ENCODE peak calls at places on chromosomes 6 and 20, in five cellular contexts. One of them, this sample, is unnamed.

GRCh38 chr20:62825288-62825993 is 8.6 kb downstream of the COL9A3 start:
- DNase-seq in iris pigment epithelial cell: no peak
- DNase-seq in mucosa of gallbladder: no peak
- DNase-seq in GM23248: no peak
- DNase-seq in mesendoderm: no peak
- DNase-seq in this sample: no peak

GRCh38 chr6:109024784-109025183 is 69.9 kb downstream of the SESN1 start:
- DNase-seq in iris pigment epithelial cell: peak
- DNase-seq in mesendoderm: peak
- DNase-seq in GM23248: no peak
- DNase-seq in mucosa of gallbladder: no peak
- DNase-seq in this sample: no peak

GRCh38 chr6:73121421-73121993 is 103.8 kb downstream of the KHDC1L start:
- DNase-seq in mucosa of gallbladder: no peak
- DNase-seq in GM23248: peak
- DNase-seq in iris pigment epithelial cell: peak
- DNase-seq in mesendoderm: peak
- DNase-seq in this sample: peak

GRCh38 chr6:134363323-134364039 is 45.6 kb upstream of the SGK1 start:
- DNase-seq in mesendoderm: peak
- DNase-seq in mucosa of gallbladder: no peak
- DNase-seq in GM23248: peak
- DNase-seq in iris pigment epithelial cell: peak
- DNase-seq in this sample: peak

GRCh38 chr6:56510984-56511531 is 131.6 kb downstream of the DST start:
- DNase-seq in mucosa of gallbladder: no peak
- DNase-seq in mesendoderm: peak
- DNase-seq in GM23248: no peak
- DNase-seq in iris pigment epithelial cell: no peak
- DNase-seq in this sample: no peak

GRCh38 chr20:14732996-14733395 is 395.6 kb upstream of the FLRT3 start:
- DNase-seq in mesendoderm: no peak
- DNase-seq in GM23248: no peak
- DNase-seq in mucosa of gallbladder: no peak
- DNase-seq in iris pigment epithelial cell: no peak
- DNase-seq in this sample: no peak

GRCh38 chr6:136609878-136610706 is 59.9 kb upstream of the MAP7 start:
- DNase-seq in mucosa of gallbladder: peak
- DNase-seq in GM23248: peak
- DNase-seq in iris pigment epithelial cell: peak
- DNase-seq in mesendoderm: peak
- DNase-seq in this sample: peak

GRCh38 chr20:17889226-17889625 is 79.4 kb downstream of the SNX5 start:
- DNase-seq in iris pigment epithelial cell: no peak
- DNase-seq in mucosa of gallbladder: no peak
- DNase-seq in mesendoderm: no peak
- DNase-seq in GM23248: peak
- DNase-seq in this sample: peak

GRCh38 chr6:5338177-5338960 is 77.1 kb downstream of the FARS2 start:
- DNase-seq in mucosa of gallbladder: no peak
- DNase-seq in GM23248: no peak
- DNase-seq in mesendoderm: no peak
- DNase-seq in iris pigment epithelial cell: no peak
- DNase-seq in this sample: no peak

GRCh38 chr6:116530436-116530835 is 15.0 kb downstream of the TRAPPC3L start:
- DNase-seq in mesendoderm: no peak
- DNase-seq in mucosa of gallbladder: no peak
- DNase-seq in GM23248: no peak
- DNase-seq in iris pigment epithelial cell: peak
- DNase-seq in this sample: peak

GRCh38 chr6:134007077-134007476 is 45.3 kb downstream of the SLC2A12 start:
- DNase-seq in GM23248: no peak
- DNase-seq in mucosa of gallbladder: peak
- DNase-seq in mesendoderm: no peak
- DNase-seq in iris pigment epithelial cell: no peak
- DNase-seq in this sample: no peak

GRCh38 chr6:56727097-56727845 is 84.6 kb upstream of the DST start:
- DNase-seq in iris pigment epithelial cell: peak
- DNase-seq in mucosa of gallbladder: no peak
- DNase-seq in mesendoderm: peak
- DNase-seq in GM23248: peak
- DNase-seq in this sample: peak

GRCh38 chr6:854405-855073 is 161.6 kb upstream of the EXOC2 start:
- DNase-seq in iris pigment epithelial cell: peak
- DNase-seq in GM23248: no peak
- DNase-seq in mesendoderm: no peak
- DNase-seq in mucosa of gallbladder: no peak
- DNase-seq in this sample: peak

GRCh38 chr6:84052883-84053241 is 19.3 kb downstream of the MRAP2 start:
- DNase-seq in GM23248: no peak
- DNase-seq in mucosa of gallbladder: no peak
- DNase-seq in iris pigment epithelial cell: no peak
- DNase-seq in mesendoderm: peak
- DNase-seq in this sample: no peak

GRCh38 chr20:62051901-62052255 is 13.8 kb downstream of the TAF4 start:
- DNase-seq in mucosa of gallbladder: no peak
- DNase-seq in mesendoderm: no peak
- DNase-seq in iris pigment epithelial cell: no peak
- DNase-seq in GM23248: no peak
- DNase-seq in this sample: no peak

GRCh38 chr6:36495086-36495485 is 52.2 kb downstream of the STK38 start:
- DNase-seq in GM23248: no peak
- DNase-seq in mucosa of gallbladder: no peak
- DNase-seq in mesendoderm: no peak
- DNase-seq in iris pigment epithelial cell: no peak
- DNase-seq in this sample: no peak

GRCh38 chr6:159633196-159633595 is 59.8 kb downstream of the SOD2 start:
- DNase-seq in GM23248: peak
- DNase-seq in iris pigment epithelial cell: peak
- DNase-seq in mesendoderm: peak
- DNase-seq in mucosa of gallbladder: no peak
- DNase-seq in this sample: peak

GRCh38 chr6:3745566-3746118 is 5.9 kb downstream of the PXDC1 start:
- DNase-seq in mucosa of gallbladder: no peak
- DNase-seq in GM23248: no peak
- DNase-seq in mesendoderm: no peak
- DNase-seq in iris pigment epithelial cell: no peak
- DNase-seq in this sample: no peak

GRCh38 chr6:100453701-100454521 is 10.8 kb downstream of the SIM1 start:
- DNase-seq in iris pigment epithelial cell: no peak
- DNase-seq in GM23248: no peak
- DNase-seq in mesendoderm: peak
- DNase-seq in mucosa of gallbladder: no peak
- DNase-seq in this sample: peak

GRCh38 chr6:28589234-28589951 is 63.7 kb downstream of the GPX5 start:
- DNase-seq in GM23248: peak
- DNase-seq in iris pigment epithelial cell: peak
- DNase-seq in mesendoderm: peak
- DNase-seq in mucosa of gallbladder: no peak
- DNase-seq in this sample: peak

GRCh38 chr20:21574443-21574842 is 60.6 kb upstream of the NKX2-2 start:
- DNase-seq in iris pigment epithelial cell: no peak
- DNase-seq in mesendoderm: no peak
- DNase-seq in GM23248: no peak
- DNase-seq in mucosa of gallbladder: no peak
- DNase-seq in this sample: no peak

GRCh38 chr6:43089467-43089866 is 13.4 kb downstream of the PTK7 start:
- DNase-seq in mucosa of gallbladder: no peak
- DNase-seq in iris pigment epithelial cell: no peak
- DNase-seq in mesendoderm: peak
- DNase-seq in GM23248: no peak
- DNase-seq in this sample: no peak

GRCh38 chr6:89985744-89986493 is 91.7 kb downstream of the GJA10 start:
- DNase-seq in GM23248: peak
- DNase-seq in iris pigment epithelial cell: peak
- DNase-seq in mucosa of gallbladder: no peak
- DNase-seq in mesendoderm: no peak
- DNase-seq in this sample: peak

GRCh38 chr6:85482206-85483040 is 32.5 kb downstream of the NT5E start:
- DNase-seq in GM23248: peak
- DNase-seq in mesendoderm: no peak
- DNase-seq in mucosa of gallbladder: no peak
- DNase-seq in iris pigment epithelial cell: no peak
- DNase-seq in this sample: peak

GRCh38 chr6:169162968-169163903 is 90.4 kb downstream of the THBS2 start:
- DNase-seq in mesendoderm: no peak
- DNase-seq in GM23248: peak
- DNase-seq in iris pigment epithelial cell: peak
- DNase-seq in mucosa of gallbladder: peak
- DNase-seq in this sample: peak

GRCh38 chr6:1607236-1607556 is 2.5 kb upstream of the FOXC1 start:
- DNase-seq in mesendoderm: no peak
- DNase-seq in GM23248: no peak
- DNase-seq in mucosa of gallbladder: no peak
- DNase-seq in iris pigment epithelial cell: peak
- DNase-seq in this sample: no peak

GRCh38 chr6:3308106-3308505 is 49.4 kb downstream of the PSMG4 start:
- DNase-seq in iris pigment epithelial cell: no peak
- DNase-seq in GM23248: no peak
- DNase-seq in mesendoderm: no peak
- DNase-seq in mucosa of gallbladder: no peak
- DNase-seq in this sample: no peak

GRCh38 chr6:126481319-126481718 is 141.4 kb downstream of the CENPW start:
- DNase-seq in iris pigment epithelial cell: no peak
- DNase-seq in mucosa of gallbladder: no peak
- DNase-seq in GM23248: no peak
- DNase-seq in mesendoderm: no peak
- DNase-seq in this sample: no peak

GRCh38 chr6:21180155-21180554 is 413.4 kb upstream of the SOX4 start:
- DNase-seq in mucosa of gallbladder: no peak
- DNase-seq in iris pigment epithelial cell: no peak
- DNase-seq in GM23248: no peak
- DNase-seq in mesendoderm: no peak
- DNase-seq in this sample: no peak

GRCh38 chr6:33757113-33757512 is 10.4 kb upstream of the IP6K3 start:
- DNase-seq in mesendoderm: no peak
- DNase-seq in iris pigment epithelial cell: no peak
- DNase-seq in mucosa of gallbladder: no peak
- DNase-seq in GM23248: no peak
- DNase-seq in this sample: no peak

GRCh38 chr20:33826270-33826897 is 15.2 kb downstream of the CHMP4B start:
- DNase-seq in GM23248: no peak
- DNase-seq in mucosa of gallbladder: no peak
- DNase-seq in mesendoderm: peak
- DNase-seq in iris pigment epithelial cell: no peak
- DNase-seq in this sample: peak

GRCh38 chr6:144321839-144322591 is 36.9 kb downstream of the UTRN start:
- DNase-seq in mucosa of gallbladder: no peak
- DNase-seq in iris pigment epithelial cell: peak
- DNase-seq in mesendoderm: peak
- DNase-seq in GM23248: peak
- DNase-seq in this sample: peak

GRCh38 chr6:30645989-30646388 is 944 bp upstream of the C6orf136 start:
- DNase-seq in iris pigment epithelial cell: no peak
- DNase-seq in mucosa of gallbladder: no peak
- DNase-seq in GM23248: no peak
- DNase-seq in mesendoderm: no peak
- DNase-seq in this sample: no peak

GRCh38 chr6:138012682-138013081 is 94.5 kb downstream of the PERP start:
- DNase-seq in iris pigment epithelial cell: no peak
- DNase-seq in mucosa of gallbladder: peak
- DNase-seq in GM23248: no peak
- DNase-seq in mesendoderm: no peak
- DNase-seq in this sample: no peak